ENCODE peak calls at places on chromosome 4, in five cellular contexts. R is astrocyte, I is fibroblast of lung, U is lower lobe of right lung, F is fibroblast of mammary gland. P is an unnamed sample.

GRCh38 chr4:53005149-53005546 is 143.0 kb downstream of the RASL11B start:
- DNase-seq in U (no peak), I (no peak), F (no peak), R (no peak), P (no peak)

GRCh38 chr4:98739718-98740117 is 81.3 kb upstream of the TSPAN5 start:
- DNase-seq in R (no peak), I (peak), F (no peak), U (no peak), P (no peak)

GRCh38 chr4:114108869-114109268 is 129.4 kb upstream of the ARSJ start:
- DNase-seq in U (no peak), R (peak), F (peak), I (peak), P (peak)

GRCh38 chr4:27894951-27895350 is 1034.3 kb downstream of the STIM2 start:
- DNase-seq in U (no peak), F (no peak), R (no peak), I (no peak), P (no peak)

GRCh38 chr4:3869661-3870566 is 103.7 kb downstream of the ADRA2C start:
- DNase-seq in F (no peak), U (peak), R (no peak), I (no peak), P (no peak)

GRCh38 chr4:140222175-140222574 is 68.2 kb upstream of the MAML3 start:
- DNase-seq in I (peak), U (no peak), R (peak), F (peak), P (no peak)

GRCh38 chr4:67877086-67877485 is 6.7 kb downstream of the TMPRSS11D start:
- DNase-seq in R (no peak), U (no peak), F (no peak), I (no peak), P (no peak)

GRCh38 chr4:117986331-117986730 is 48.0 kb upstream of the NDST3 start:
- DNase-seq in F (no peak), U (no peak), I (no peak), R (no peak), P (no peak)

GRCh38 chr4:56909083-56909981 is 1.6 kb downstream of the REST start:
- DNase-seq in I (peak), F (peak), U (peak), R (peak), P (peak)

GRCh38 chr4:152090543-152090942 is 329.7 kb upstream of the GATB start:
- DNase-seq in U (no peak), I (peak), F (peak), R (no peak), P (no peak)

GRCh38 chr4:138727704-138728103 is 287.9 kb upstream of the NOCT start:
- DNase-seq in R (no peak), I (peak), U (no peak), F (peak), P (no peak)

GRCh38 chr4:80213117-80213815 is 16.0 kb downstream of the PRDM8 start:
- DNase-seq in U (no peak), R (peak), F (peak), I (no peak), P (peak)

GRCh38 chr4:25914670-25915358 is 794 bp downstream of the SMIM20 start:
- DNase-seq in I (no peak), F (no peak), R (no peak), U (no peak), P (no peak)

GRCh38 chr4:77014256-77014655 is 61.5 kb downstream of the CCNI start:
- DNase-seq in R (no peak), U (no peak), I (no peak), F (no peak), P (no peak)

GRCh38 chr4:55509272-55509671 is 37.4 kb downstream of the CLOCK start:
- DNase-seq in R (peak), F (no peak), I (no peak), U (no peak), P (no peak)

GRCh38 chr4:152459326-152459725 is 76.6 kb downstream of the FBXW7 start:
- DNase-seq in F (no peak), I (no peak), R (no peak), U (no peak), P (no peak)

GRCh38 chr4:24003926-24004325 is 114.1 kb upstream of the PPARGC1A start:
- DNase-seq in U (no peak), R (peak), F (peak), I (no peak), P (peak)

GRCh38 chr4:93199492-93199891 is 629.1 kb upstream of the ATOH1 start:
- DNase-seq in R (peak), F (peak), I (peak), U (no peak), P (peak)

GRCh38 chr4:147863808-147864472 is 132.1 kb downstream of the ARHGAP10 start:
- DNase-seq in I (peak), U (no peak), R (no peak), F (peak), P (peak)

GRCh38 chr4:89056953-89057398 is at the start of gene FAM13A:
- DNase-seq in U (peak), I (peak), R (peak), F (peak), P (peak)

GRCh38 chr4:147734496-147734895 is 2.6 kb downstream of the ARHGAP10 start:
- DNase-seq in F (no peak), U (no peak), I (no peak), R (no peak), P (no peak)

GRCh38 chr4:182354867-182355266 is 111.7 kb downstream of the TENM3 start:
- DNase-seq in F (peak), I (peak), R (peak), U (no peak), P (peak)

GRCh38 chr4:42761804-42762203 is 104.9 kb upstream of the ATP8A1 start:
- DNase-seq in I (no peak), F (no peak), R (no peak), U (no peak), P (no peak)

GRCh38 chr4:151810476-151810875 is 49.7 kb upstream of the GATB start:
- DNase-seq in U (no peak), R (no peak), I (no peak), F (no peak), P (no peak)

GRCh38 chr4:64784125-64784524 is 374.9 kb upstream of the TECRL start:
- DNase-seq in R (peak), U (no peak), F (peak), I (no peak), P (peak)

GRCh38 chr4:88759039-88759631 is 61.5 kb upstream of the NAP1L5 start:
- DNase-seq in U (no peak), R (peak), F (peak), I (peak), P (peak)

GRCh38 chr4:140238353-140239041 is 84.5 kb upstream of the MAML3 start:
- DNase-seq in I (peak), R (peak), U (peak), F (peak), P (peak)

GRCh38 chr4:108166441-108167315 is 2.1 kb downstream of the LEF1 start:
- DNase-seq in U (no peak), R (peak), F (peak), I (peak), P (no peak)

GRCh38 chr4:54484361-54484760 is 173.4 kb upstream of the KIT start:
- DNase-seq in I (no peak), R (no peak), F (no peak), U (no peak), P (no peak)

GRCh38 chr4:152014280-152014679 is 253.5 kb upstream of the GATB start:
- DNase-seq in R (no peak), U (no peak), F (no peak), I (no peak), P (no peak)

GRCh38 chr4:6663596-6664393 is 23.3 kb downstream of the MRFAP1 start:
- DNase-seq in F (no peak), R (no peak), I (no peak), U (no peak), P (no peak)

GRCh38 chr4:102411416-102411815 is 66.1 kb upstream of the SLC39A8 start:
- DNase-seq in I (peak), R (no peak), F (peak), U (no peak), P (peak)

GRCh38 chr4:74768857-74769525 is 25.3 kb downstream of the BTC start:
- DNase-seq in U (no peak), F (peak), R (peak), I (peak), P (peak)

GRCh38 chr4:153486281-153487151 is 20.4 kb downstream of the TMEM131L start:
- DNase-seq in F (peak), I (peak), U (no peak), R (peak), P (peak)

GRCh38 chr4:98653890-98654867 is 4.2 kb downstream of the TSPAN5 start:
- DNase-seq in R (peak), F (peak), I (peak), U (no peak), P (peak)

GRCh38 chr4:136277741-136278140 is 1254.6 kb downstream of the PCDH18 start:
- DNase-seq in R (peak), U (no peak), I (no peak), F (no peak), P (no peak)

GRCh38 chr4:13523591-13524503 is 20.5 kb downstream of the NKX3-2 start:
- DNase-seq in U (no peak), F (no peak), I (no peak), R (no peak), P (no peak)

GRCh38 chr4:139229534-139230039 is 50.4 kb downstream of the MGARP start:
- DNase-seq in U (no peak), I (peak), F (peak), R (peak), P (peak)

GRCh38 chr4:12644261-12644660 is 839.9 kb downstream of the RAB28 start:
- DNase-seq in R (no peak), I (no peak), U (no peak), F (no peak), P (no peak)

GRCh38 chr4:169611991-169612868 is at the start of gene NEK1:
- DNase-seq in U (peak), R (peak), I (peak), F (peak), P (peak)
- TF ChIP-seq CTCF in U (no peak), R (no peak), I (peak), F (no peak), P (peak)

DNA sequence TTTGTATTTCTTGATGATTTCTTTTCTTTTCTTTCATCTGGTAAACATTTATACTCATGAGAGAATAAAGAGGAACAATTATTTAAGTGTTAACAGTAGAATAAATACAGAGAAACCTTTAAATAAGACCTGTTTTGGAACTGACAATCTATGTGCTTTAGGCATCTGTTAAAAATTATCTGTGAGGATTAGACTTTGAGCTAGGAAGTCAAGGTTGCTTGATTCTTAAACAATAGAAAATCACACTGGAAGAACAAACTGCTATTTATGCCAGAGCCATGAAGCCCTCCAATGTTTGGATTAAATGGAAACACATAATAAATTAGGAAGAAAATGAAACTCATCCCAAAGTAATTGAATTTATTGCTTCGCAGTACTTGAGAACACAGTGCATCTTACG is 207.2 kb upstream of the NPY2R start:
- DNase-seq in R (no peak), I (no peak), U (no peak), F (no peak), P (no peak)
- H3K4me3 ChIP-seq in R (no peak), I (no peak), U (no peak), F (no peak), P (no peak)

GRCh38 chr4:41232406-41232805 is 18.1 kb upstream of the APBB2 start:
- DNase-seq in R (no peak), F (no peak), U (no peak), I (no peak), P (no peak)
- TF ChIP-seq CTCF in R (no peak), F (peak), U (peak), I (no peak), P (peak)

GRCh38 chr4:173505924-173506779 is 23.9 kb downstream of the HAND2 start:
- DNase-seq in R (no peak), I (peak), U (no peak), F (peak), P (peak)

GRCh38 chr4:173506780-173507211 is 23.2 kb downstream of the HAND2 start:
- DNase-seq in R (no peak), I (no peak), F (no peak), U (no peak), P (no peak)

GRCh38 chr4:173509031-173510001 is 20.7 kb downstream of the HAND2 start:
- DNase-seq in I (peak), F (peak), U (no peak), R (peak), P (peak)

GRCh38 chr4:173507471-173508385 is 22.3 kb downstream of the HAND2 start:
- DNase-seq in U (no peak), I (no peak), F (no peak), R (no peak), P (no peak)

GRCh38 chr4:173508386-173509002 is 21.5 kb downstream of the HAND2 start:
- DNase-seq in I (no peak), U (no peak), F (no peak), R (no peak), P (no peak)
- H3K4me3 ChIP-seq in I (no peak), U (no peak), F (no peak), R (peak), P (peak)

DNA sequence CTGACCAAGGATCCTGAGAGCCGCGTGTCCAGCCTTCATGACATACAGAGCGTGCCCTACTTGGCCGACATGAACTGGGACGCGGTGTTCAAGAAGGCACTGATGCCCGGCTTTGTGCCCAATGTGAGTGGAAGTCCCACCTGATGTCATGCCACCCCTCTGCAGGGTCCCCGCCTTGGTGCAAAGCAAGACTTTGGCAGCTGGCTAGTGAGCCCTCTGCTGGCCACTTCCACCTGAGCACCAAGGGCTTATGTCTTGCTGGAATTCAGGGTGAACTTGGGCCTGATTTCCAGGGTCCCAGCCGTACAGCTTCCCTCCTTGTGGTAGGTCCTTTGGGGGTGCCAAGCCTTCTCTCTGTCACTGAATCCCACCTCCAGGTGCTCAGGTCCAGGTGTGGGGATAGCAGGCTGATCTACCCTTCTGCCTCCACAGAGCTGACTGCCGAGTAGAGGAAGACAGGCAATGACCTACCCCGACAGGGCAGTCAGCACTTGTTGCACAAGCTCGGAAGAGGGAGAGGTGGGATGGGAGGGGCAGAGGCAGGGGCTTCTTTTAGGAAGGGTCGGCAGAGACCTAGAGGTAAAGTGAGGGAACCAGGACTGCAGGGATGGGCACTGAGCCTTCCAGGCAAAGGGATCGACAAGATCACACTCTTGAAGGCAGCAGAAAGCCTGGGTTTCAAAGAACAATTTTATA is 248.1 kb downstream of the EVC2 start:
- DNase-seq in R (no peak), F (peak), I (peak), U (no peak), P (peak)
- TF ChIP-seq CTCF in R (peak), F (peak), I (peak), U (peak), P (peak)

GRCh38 chr4:48124870-48125269 is 9.2 kb downstream of the TXK start:
- DNase-seq in U (no peak), I (no peak), F (no peak), R (no peak), P (no peak)

GRCh38 chr4:48127882-48128394 is 6.1 kb downstream of the TXK start:
- DNase-seq in I (peak), R (peak), F (peak), U (peak), P (peak)

GRCh38 chr4:48127231-48127881 is 6.7 kb downstream of the TXK start:
- DNase-seq in U (no peak), R (peak), F (no peak), I (no peak), P (peak)

GRCh38 chr4:48129307-48130014 is 4.6 kb downstream of the TXK start:
- DNase-seq in U (no peak), R (no peak), F (no peak), I (no peak), P (peak)

GRCh38 chr4:48126621-48127020 is 7.4 kb downstream of the TXK start:
- DNase-seq in U (no peak), R (no peak), I (no peak), F (no peak), P (no peak)
- H3K4me3 ChIP-seq in U (no peak), R (no peak), I (no peak), F (no peak), P (no peak)

DNA sequence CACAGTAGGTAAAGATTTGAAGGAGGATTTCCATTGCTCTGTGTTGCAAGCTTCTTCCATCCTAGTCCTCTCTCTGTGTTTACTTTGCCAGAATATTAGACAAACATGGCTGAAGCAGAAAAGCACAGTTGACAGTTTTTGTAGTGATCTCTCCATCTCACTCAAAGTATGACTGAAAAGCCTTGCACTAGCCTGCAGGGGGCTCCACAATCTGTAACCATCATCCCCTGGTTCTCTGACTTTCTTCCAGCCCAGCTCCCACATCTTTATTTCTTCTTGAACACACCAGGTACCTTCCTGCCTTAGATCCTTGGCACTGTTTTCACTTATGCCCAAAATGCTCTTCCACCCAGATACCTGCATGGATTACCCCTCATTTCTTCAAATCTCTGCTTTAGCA is 34.1 kb upstream of the HHIP start:
- DNase-seq in R (no peak), U (no peak), F (peak), I (peak), P (no peak)
- TF ChIP-seq CTCF in R (peak), U (no peak), F (peak), I (peak), P (peak)

DNA sequence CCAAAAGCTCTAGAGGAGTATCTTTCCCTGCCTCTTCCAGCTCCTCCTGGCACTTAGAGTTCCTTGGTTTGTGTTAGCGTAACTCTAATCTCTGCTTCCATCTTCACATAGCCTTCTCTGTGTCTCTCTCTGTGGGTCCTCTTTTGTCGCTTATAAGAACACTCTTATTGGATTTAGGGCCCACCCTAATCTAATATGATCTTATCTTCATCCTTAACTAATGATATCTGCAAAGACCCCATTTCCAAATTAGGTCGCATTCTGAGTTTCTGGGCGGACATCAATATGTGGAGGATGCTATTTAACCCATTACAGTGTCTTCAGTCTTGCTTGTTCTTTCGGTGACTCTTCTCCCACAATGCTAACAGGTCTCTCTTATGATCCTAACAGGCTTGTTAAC is 72.3 kb downstream of the CC2D2A start:
- DNase-seq in F (no peak), I (no peak), U (no peak), R (no peak), P (no peak)
- H3K4me3 ChIP-seq in F (no peak), I (no peak), U (no peak), R (no peak), P (no peak)

P was measured in fibroblast of the aortic adventitia.